ENCODE peak calls at places on chromosomes 6 and 20, in five cellular contexts. One of them, this sample, is unnamed.

GRCh38 chr6:40044196-40044595 is 109.9 kb upstream of the MOCS1 start:
- DNase-seq in ACHN: no peak
- DNase-seq in NCI-H2029 treated with DMSO at 0.1 percent for 48 hours: no peak
- DNase-seq in upper lobe of right lung: no peak
- DNase-seq in uterus: no peak
- DNase-seq in this sample: no peak

GRCh38 chr20:16385462-16385861 is 187.8 kb downstream of the KIF16B start:
- DNase-seq in ACHN: no peak
- DNase-seq in NCI-H2029 treated with DMSO at 0.1 percent for 48 hours: no peak
- DNase-seq in upper lobe of right lung: no peak
- DNase-seq in uterus: no peak
- DNase-seq in this sample: no peak

GRCh38 chr6:139376054-139376355 is 1.6 kb upstream of the CITED2 start:
- DNase-seq in ACHN: peak
- DNase-seq in NCI-H2029 treated with DMSO at 0.1 percent for 48 hours: no peak
- DNase-seq in upper lobe of right lung: peak
- DNase-seq in uterus: no peak
- DNase-seq in this sample: peak

GRCh38 chr6:41294463-41294862 is 8.0 kb upstream of the TREM1 start:
- DNase-seq in ACHN: no peak
- DNase-seq in NCI-H2029 treated with DMSO at 0.1 percent for 48 hours: no peak
- DNase-seq in upper lobe of right lung: no peak
- DNase-seq in uterus: no peak
- DNase-seq in this sample: no peak

GRCh38 chr20:7257719-7258466 is 490.4 kb downstream of the BMP2 start:
- DNase-seq in ACHN: no peak
- DNase-seq in NCI-H2029 treated with DMSO at 0.1 percent for 48 hours: no peak
- DNase-seq in upper lobe of right lung: no peak
- DNase-seq in uterus: no peak
- DNase-seq in this sample: no peak

GRCh38 chr6:29685718-29686326 is 4.9 kb upstream of the ZFP57 start:
- DNase-seq in ACHN: no peak
- DNase-seq in NCI-H2029 treated with DMSO at 0.1 percent for 48 hours: no peak
- DNase-seq in upper lobe of right lung: no peak
- DNase-seq in uterus: no peak
- DNase-seq in this sample: no peak

GRCh38 chr20:39429716-39430115 is 467.6 kb downstream of the DHX35 start:
- DNase-seq in ACHN: peak
- DNase-seq in NCI-H2029 treated with DMSO at 0.1 percent for 48 hours: no peak
- DNase-seq in upper lobe of right lung: no peak
- DNase-seq in uterus: no peak
- DNase-seq in this sample: no peak

GRCh38 chr6:14210077-14210476 is 92.5 kb downstream of the CD83 start:
- DNase-seq in ACHN: no peak
- DNase-seq in NCI-H2029 treated with DMSO at 0.1 percent for 48 hours: no peak
- DNase-seq in upper lobe of right lung: no peak
- DNase-seq in uterus: no peak
- DNase-seq in this sample: no peak

GRCh38 chr6:32239462-32239861 is 15.6 kb upstream of the NOTCH4 start:
- DNase-seq in ACHN: no peak
- DNase-seq in NCI-H2029 treated with DMSO at 0.1 percent for 48 hours: no peak
- DNase-seq in upper lobe of right lung: no peak
- DNase-seq in uterus: no peak
- DNase-seq in this sample: no peak

GRCh38 chr6:87590989-87591388 is 1.1 kb downstream of the ORC3 start:
- DNase-seq in ACHN: no peak
- DNase-seq in NCI-H2029 treated with DMSO at 0.1 percent for 48 hours: no peak
- DNase-seq in upper lobe of right lung: no peak
- DNase-seq in uterus: no peak
- DNase-seq in this sample: no peak

GRCh38 chr6:89037156-89037900 is 43.2 kb upstream of the PNRC1 start:
- DNase-seq in ACHN: no peak
- DNase-seq in NCI-H2029 treated with DMSO at 0.1 percent for 48 hours: no peak
- DNase-seq in upper lobe of right lung: no peak
- DNase-seq in uterus: no peak
- DNase-seq in this sample: peak

GRCh38 chr6:3294921-3295871 is 36.4 kb downstream of the PSMG4 start:
- DNase-seq in ACHN: no peak
- DNase-seq in NCI-H2029 treated with DMSO at 0.1 percent for 48 hours: peak
- DNase-seq in upper lobe of right lung: peak
- DNase-seq in uterus: peak
- DNase-seq in this sample: peak

GRCh38 chr6:52634211-52634610 is 36.7 kb upstream of the TMEM14A start:
- DNase-seq in ACHN: no peak
- DNase-seq in NCI-H2029 treated with DMSO at 0.1 percent for 48 hours: no peak
- DNase-seq in upper lobe of right lung: no peak
- DNase-seq in uterus: no peak
- DNase-seq in this sample: no peak

GRCh38 chr20:33739493-33739892 is 7.7 kb downstream of the ZNF341 start:
- DNase-seq in ACHN: no peak
- DNase-seq in NCI-H2029 treated with DMSO at 0.1 percent for 48 hours: no peak
- DNase-seq in upper lobe of right lung: no peak
- DNase-seq in uterus: no peak
- DNase-seq in this sample: no peak

GRCh38 chr6:101401792-101402617 is 8.5 kb downstream of the GRIK2 start:
- DNase-seq in ACHN: no peak
- DNase-seq in NCI-H2029 treated with DMSO at 0.1 percent for 48 hours: peak
- DNase-seq in upper lobe of right lung: peak
- DNase-seq in uterus: no peak
- DNase-seq in this sample: no peak

GRCh38 chr6:7727951-7728854 is 2.3 kb downstream of the BMP6 start:
- DNase-seq in ACHN: no peak
- DNase-seq in NCI-H2029 treated with DMSO at 0.1 percent for 48 hours: no peak
- DNase-seq in upper lobe of right lung: peak
- DNase-seq in uterus: no peak
- DNase-seq in this sample: no peak

GRCh38 chr20:38441916-38442315 is 6.8 kb upstream of the SNHG17 start:
- DNase-seq in ACHN: no peak
- DNase-seq in NCI-H2029 treated with DMSO at 0.1 percent for 48 hours: no peak
- DNase-seq in upper lobe of right lung: no peak
- DNase-seq in uterus: no peak
- DNase-seq in this sample: no peak

This sample was measured in gastrocnemius medialis.